ENCODE peak calls at places on chromosome 4, in five cellular contexts. Y, E, G, Z and V are unnamed samples.

GRCh38 chr4:25098964-25099843 is 61.0 kb downstream of the SEPSECS start:
- DNase-seq in Y (no peak), E (peak), G (peak), Z (no peak), V (no peak)

GRCh38 chr4:102825261-102826071 is 1.9 kb downstream of the UBE2D3 start:
- DNase-seq in Y (no peak), E (no peak), G (peak), Z (peak), V (no peak)

GRCh38 chr4:105155426-105155825 is 8.8 kb downstream of the TET2 start:
- DNase-seq in Y (no peak), E (no peak), G (no peak), Z (no peak), V (no peak)

GRCh38 chr4:14583331-14583730 is 418.9 kb upstream of the CPEB2 start:
- DNase-seq in Y (no peak), E (no peak), G (no peak), Z (no peak), V (no peak)

GRCh38 chr4:126890383-126890782 is 742.4 kb upstream of the INTU start:
- DNase-seq in Y (no peak), E (no peak), G (no peak), Z (no peak), V (no peak)

GRCh38 chr4:22667332-22667731 is 25.4 kb upstream of the GBA3 start:
- DNase-seq in Y (no peak), E (no peak), G (no peak), Z (no peak), V (no peak)

GRCh38 chr4:8148159-8148558 is 10.5 kb downstream of the ABLIM2 start:
- DNase-seq in Y (no peak), E (no peak), G (no peak), Z (no peak), V (no peak)

GRCh38 chr4:166972071-166972470 is 262.2 kb downstream of the SPOCK3 start:
- DNase-seq in Y (no peak), E (no peak), G (no peak), Z (no peak), V (no peak)

GRCh38 chr4:78379991-78380739 is 171.4 kb upstream of the ANXA3 start:
- DNase-seq in Y (no peak), E (no peak), G (no peak), Z (no peak), V (no peak)

GRCh38 chr4:24211821-24212220 is 322.0 kb upstream of the PPARGC1A start:
- DNase-seq in Y (no peak), E (no peak), G (no peak), Z (no peak), V (no peak)

GRCh38 chr4:104425003-104425402 is 69.7 kb downstream of the CXXC4 start:
- DNase-seq in Y (no peak), E (no peak), G (no peak), Z (no peak), V (no peak)

GRCh38 chr4:52628974-52629373 is 30.1 kb downstream of the USP46 start:
- DNase-seq in Y (no peak), E (no peak), G (no peak), Z (no peak), V (no peak)

GRCh38 chr4:114780205-114780604 is 181.6 kb downstream of the UGT8 start:
- DNase-seq in Y (no peak), E (no peak), G (peak), Z (peak), V (no peak)

GRCh38 chr4:13162886-13163285 is 321.3 kb downstream of the RAB28 start:
- DNase-seq in Y (no peak), E (no peak), G (no peak), Z (no peak), V (no peak)

GRCh38 chr4:175054980-175055379 is 136.8 kb downstream of the ADAM29 start:
- DNase-seq in Y (no peak), E (no peak), G (no peak), Z (no peak), V (no peak)

GRCh38 chr4:183504930-183505555 is at the start of gene ING2:
- DNase-seq in Y (peak), E (peak), G (peak), Z (peak), V (peak)

GRCh38 chr4:166049036-166049435 is 176.0 kb downstream of the TLL1 start:
- DNase-seq in Y (no peak), E (no peak), G (no peak), Z (no peak), V (no peak)

GRCh38 chr4:110364911-110365520 is 110.9 kb upstream of the ENPEP start:
- DNase-seq in Y (no peak), E (no peak), G (no peak), Z (no peak), V (no peak)

GRCh38 chr4:76640252-76640925 is 205.4 kb downstream of the SHROOM3 start:
- DNase-seq in Y (no peak), E (no peak), G (no peak), Z (no peak), V (no peak)

GRCh38 chr4:47478799-47479198 is 6.3 kb upstream of the ATP10D start:
- DNase-seq in Y (no peak), E (no peak), G (no peak), Z (no peak), V (no peak)

GRCh38 chr4:189035654-189036053 is 896.4 kb downstream of the TRIML1 start:
- DNase-seq in Y (no peak), E (no peak), G (no peak), Z (no peak), V (no peak)

GRCh38 chr4:82710202-82710929 is 88.2 kb downstream of the SCD5 start:
- DNase-seq in Y (no peak), E (no peak), G (no peak), Z (peak), V (no peak)
- TF ChIP-seq TAF1 in Y (no peak), E (no peak), G (no peak), Z (no peak), V (no peak)

GRCh38 chr4:37970702-37971101 is 10.5 kb downstream of the PTTG2 start:
- DNase-seq in Y (no peak), E (peak), G (peak), Z (peak), V (no peak)
- TF ChIP-seq POLR2AphosphoS5 in Y (no peak), E (no peak), G (no peak), Z (no peak), V (no peak)

GRCh38 chr4:152523731-152524130 is 12.2 kb downstream of the FBXW7 start:
- DNase-seq in Y (no peak), E (no peak), G (no peak), Z (no peak), V (no peak)

GRCh38 chr4:152522754-152523153 is 13.1 kb downstream of the FBXW7 start:
- DNase-seq in Y (no peak), E (no peak), G (no peak), Z (no peak), V (no peak)

GRCh38 chr4:152524429-152524828 is 11.5 kb downstream of the FBXW7 start:
- DNase-seq in Y (no peak), E (no peak), G (no peak), Z (no peak), V (no peak)

GRCh38 chr4:152525878-152526277 is 10.0 kb downstream of the FBXW7 start:
- DNase-seq in Y (no peak), E (no peak), G (no peak), Z (no peak), V (no peak)

GRCh38 chr4:152522245-152522644 is 13.6 kb downstream of the FBXW7 start:
- DNase-seq in Y (no peak), E (no peak), G (no peak), Z (no peak), V (no peak)
- TF ChIP-seq TAF1 in Y (no peak), E (no peak), G (no peak), Z (no peak), V (no peak)

GRCh38 chr4:58553031-58553430 is 1442.8 kb upstream of the IGFBP7 start:
- DNase-seq in Y (no peak), E (no peak), G (no peak), Z (no peak), V (no peak)
- TF ChIP-seq POLR2AphosphoS5 in Y (no peak), E (no peak), G (no peak), Z (no peak), V (no peak)

GRCh38 chr4:151887151-151887815 is 126.5 kb upstream of the GATB start:
- DNase-seq in Y (no peak), E (no peak), G (no peak), Z (no peak), V (no peak)
- TF ChIP-seq TAF1 in Y (no peak), E (no peak), G (no peak), Z (no peak), V (no peak)

GRCh38 chr4:7031526-7032449 is 11.4 kb upstream of the TADA2B start:
- DNase-seq in Y (no peak), E (peak), G (no peak), Z (no peak), V (no peak)
- TF ChIP-seq POLR2AphosphoS5 in Y (no peak), E (peak), G (no peak), Z (no peak), V (no peak)

GRCh38 chr4:98662055-98662453 is 3.6 kb upstream of the TSPAN5 start:
- DNase-seq in Y (no peak), E (no peak), G (no peak), Z (no peak), V (no peak)

GRCh38 chr4:98661356-98662054 is 3.1 kb upstream of the TSPAN5 start:
- DNase-seq in Y (no peak), E (no peak), G (no peak), Z (no peak), V (no peak)

GRCh38 chr4:98663226-98664006 is 5.0 kb upstream of the TSPAN5 start:
- DNase-seq in Y (peak), E (no peak), G (no peak), Z (no peak), V (peak)

GRCh38 chr4:98662619-98663225 is 4.3 kb upstream of the TSPAN5 start:
- DNase-seq in Y (no peak), E (no peak), G (no peak), Z (no peak), V (no peak)

GRCh38 chr4:98664959-98665358 is 6.5 kb upstream of the TSPAN5 start:
- DNase-seq in Y (no peak), E (no peak), G (no peak), Z (no peak), V (no peak)
- TF ChIP-seq TAF1 in Y (no peak), E (no peak), G (no peak), Z (no peak), V (no peak)

GRCh38 chr4:1309261-1310010 is 19.7 kb downstream of the MAEA start:
- DNase-seq in Y (peak), E (peak), G (peak), Z (peak), V (peak)
- TF ChIP-seq POLR2AphosphoS5 in Y (no peak), E (no peak), G (peak), Z (peak), V (no peak)